ENCODE peak calls at places on chromosome 21, in seven cellular contexts. Q, F, T, A, V, J and H are unnamed samples.

GRCh38 chr21:16420086-16420724 is 690.4 kb downstream of the USP25 start:
- DNase-seq in F (peak; percentile 1), A (peak; percentile 35), V (no peak), T (no peak), Q (no peak), J (peak; percentile 64), H (peak; percentile 13)

GRCh38 chr21:41710823-41711160 is 56.1 kb downstream of the RIPK4 start:
- DNase-seq in F (no peak), Q (no peak), V (no peak), J (no peak), A (no peak), T (no peak), H (no peak)

GRCh38 chr21:31185663-31186062 is 147.4 kb upstream of the KRTAP19-8 start:
- DNase-seq in A (no peak), T (no peak), J (peak; percentile 36), F (no peak), Q (no peak), V (no peak), H (no peak)

GRCh38 chr21:29181799-29182470 is 51.5 kb downstream of the MAP3K7CL start:
- DNase-seq in J (no peak), F (no peak), Q (no peak), T (no peak), V (no peak), A (peak; percentile 88), H (no peak)

GRCh38 chr21:36976882-36977651 is 10.6 kb upstream of the HLCS start:
- DNase-seq in A (peak; percentile 41), T (peak; percentile 8), F (no peak), J (peak; percentile 64), Q (peak; percentile 87), V (no peak), H (peak; percentile 48)

GRCh38 chr21:45497846-45498645 is 44.2 kb downstream of the SLC19A1 start:
- DNase-seq in F (no peak), T (no peak), A (no peak), V (no peak), J (no peak), Q (no peak), H (no peak)

GRCh38 chr21:16838330-16838729 is 674.5 kb upstream of the CXADR start:
- DNase-seq in T (no peak), Q (no peak), A (no peak), J (no peak), V (no peak), F (no peak), H (peak; percentile 1)

GRCh38 chr21:32412998-32413504 is 545 bp downstream of the EVA1C start:
- DNase-seq in Q (no peak), T (peak; percentile 35), A (no peak), J (peak; percentile 74), F (no peak), V (no peak), H (peak; percentile 4)

GRCh38 chr21:37373539-37373938 is 7.0 kb downstream of the DYRK1A start:
- DNase-seq in T (no peak), J (no peak), A (no peak), F (no peak), V (no peak), Q (no peak), H (no peak)

GRCh38 chr21:46567348-46567747 is 37.5 kb downstream of the S100B start:
- DNase-seq in J (no peak), V (no peak), Q (no peak), T (no peak), A (no peak), F (no peak), H (no peak)

GRCh38 chr21:34988139-34988538 is 61.0 kb downstream of the RUNX1 start:
- DNase-seq in Q (no peak), J (no peak), A (no peak), F (no peak), T (no peak), V (no peak), H (no peak)